ENCODE peak calls at places on chromosomes 2 and 18, in six cellular contexts. One of them, this sample, is unnamed.

GRCh38 chr2:176063958-176064357 is 19.8 kb downstream of the EVX2 start:
- DNase-seq in left ventricle myocardium inferior: no peak
- DNase-seq in NCI-H510A treated with DMSO at 0.1 percent for 48 hours: peak
- DNase-seq in stimulated activated CD4-positive, alpha-beta T cell treated with anti-CD3 and anti-CD28 coated beads, Interleukin-1b, Interleukin-23, amount 100 ng/mL, for 48 hours: no peak
- DNase-seq in IMR-90: no peak
- DNase-seq in activated CD8-positive, alpha-beta T cell treated with anti-CD3 and anti-CD28 coated beads for 36 hours: no peak
- DNase-seq in this sample: no peak

GRCh38 chr2:6657131-6657530 is 208.6 kb downstream of the CMPK2 start:
- DNase-seq in left ventricle myocardium inferior: no peak
- DNase-seq in NCI-H510A treated with DMSO at 0.1 percent for 48 hours: no peak
- DNase-seq in stimulated activated CD4-positive, alpha-beta T cell treated with anti-CD3 and anti-CD28 coated beads, Interleukin-1b, Interleukin-23, amount 100 ng/mL, for 48 hours: no peak
- DNase-seq in IMR-90: no peak
- DNase-seq in activated CD8-positive, alpha-beta T cell treated with anti-CD3 and anti-CD28 coated beads for 36 hours: no peak
- DNase-seq in this sample: no peak

GRCh38 chr2:158841839-158842238 is 46.7 kb downstream of the DAPL1 start:
- DNase-seq in left ventricle myocardium inferior: no peak
- DNase-seq in NCI-H510A treated with DMSO at 0.1 percent for 48 hours: no peak
- DNase-seq in stimulated activated CD4-positive, alpha-beta T cell treated with anti-CD3 and anti-CD28 coated beads, Interleukin-1b, Interleukin-23, amount 100 ng/mL, for 48 hours: no peak
- DNase-seq in IMR-90: peak
- DNase-seq in activated CD8-positive, alpha-beta T cell treated with anti-CD3 and anti-CD28 coated beads for 36 hours: no peak
- DNase-seq in this sample: no peak

GRCh38 chr2:216002693-216003092 is 10.7 kb downstream of the MREG start:
- DNase-seq in left ventricle myocardium inferior: no peak
- DNase-seq in NCI-H510A treated with DMSO at 0.1 percent for 48 hours: no peak
- DNase-seq in stimulated activated CD4-positive, alpha-beta T cell treated with anti-CD3 and anti-CD28 coated beads, Interleukin-1b, Interleukin-23, amount 100 ng/mL, for 48 hours: no peak
- DNase-seq in IMR-90: no peak
- DNase-seq in activated CD8-positive, alpha-beta T cell treated with anti-CD3 and anti-CD28 coated beads for 36 hours: no peak
- DNase-seq in this sample: no peak

GRCh38 chr2:58967736-58968135 is 726.6 kb upstream of the FANCL start:
- DNase-seq in left ventricle myocardium inferior: no peak
- DNase-seq in NCI-H510A treated with DMSO at 0.1 percent for 48 hours: peak
- DNase-seq in stimulated activated CD4-positive, alpha-beta T cell treated with anti-CD3 and anti-CD28 coated beads, Interleukin-1b, Interleukin-23, amount 100 ng/mL, for 48 hours: no peak
- DNase-seq in IMR-90: no peak
- DNase-seq in activated CD8-positive, alpha-beta T cell treated with anti-CD3 and anti-CD28 coated beads for 36 hours: no peak
- DNase-seq in this sample: peak

GRCh38 chr2:189519631-189520387 is 60.8 kb downstream of the SLC40A1 start:
- DNase-seq in left ventricle myocardium inferior: no peak
- DNase-seq in NCI-H510A treated with DMSO at 0.1 percent for 48 hours: no peak
- DNase-seq in stimulated activated CD4-positive, alpha-beta T cell treated with anti-CD3 and anti-CD28 coated beads, Interleukin-1b, Interleukin-23, amount 100 ng/mL, for 48 hours: no peak
- DNase-seq in IMR-90: no peak
- DNase-seq in activated CD8-positive, alpha-beta T cell treated with anti-CD3 and anti-CD28 coated beads for 36 hours: no peak
- DNase-seq in this sample: no peak

GRCh38 chr18:27922780-27923179 is 254.2 kb downstream of the CDH2 start:
- DNase-seq in left ventricle myocardium inferior: no peak
- DNase-seq in NCI-H510A treated with DMSO at 0.1 percent for 48 hours: no peak
- DNase-seq in stimulated activated CD4-positive, alpha-beta T cell treated with anti-CD3 and anti-CD28 coated beads, Interleukin-1b, Interleukin-23, amount 100 ng/mL, for 48 hours: no peak
- DNase-seq in IMR-90: no peak
- DNase-seq in activated CD8-positive, alpha-beta T cell treated with anti-CD3 and anti-CD28 coated beads for 36 hours: no peak
- DNase-seq in this sample: no peak

GRCh38 chr2:9069496-9069991 is 66.1 kb upstream of the MBOAT2 start:
- DNase-seq in left ventricle myocardium inferior: no peak
- DNase-seq in NCI-H510A treated with DMSO at 0.1 percent for 48 hours: no peak
- DNase-seq in stimulated activated CD4-positive, alpha-beta T cell treated with anti-CD3 and anti-CD28 coated beads, Interleukin-1b, Interleukin-23, amount 100 ng/mL, for 48 hours: no peak
- DNase-seq in IMR-90: no peak
- DNase-seq in activated CD8-positive, alpha-beta T cell treated with anti-CD3 and anti-CD28 coated beads for 36 hours: no peak
- DNase-seq in this sample: no peak

GRCh38 chr18:44733069-44733753 is 52.5 kb downstream of the SETBP1 start:
- DNase-seq in left ventricle myocardium inferior: no peak
- DNase-seq in NCI-H510A treated with DMSO at 0.1 percent for 48 hours: no peak
- DNase-seq in stimulated activated CD4-positive, alpha-beta T cell treated with anti-CD3 and anti-CD28 coated beads, Interleukin-1b, Interleukin-23, amount 100 ng/mL, for 48 hours: peak
- DNase-seq in IMR-90: peak
- DNase-seq in activated CD8-positive, alpha-beta T cell treated with anti-CD3 and anti-CD28 coated beads for 36 hours: peak
- DNase-seq in this sample: peak

GRCh38 chr2:66443977-66444855 is 9.3 kb downstream of the MEIS1 start:
- DNase-seq in left ventricle myocardium inferior: no peak
- DNase-seq in NCI-H510A treated with DMSO at 0.1 percent for 48 hours: no peak
- DNase-seq in stimulated activated CD4-positive, alpha-beta T cell treated with anti-CD3 and anti-CD28 coated beads, Interleukin-1b, Interleukin-23, amount 100 ng/mL, for 48 hours: no peak
- DNase-seq in IMR-90: peak
- DNase-seq in activated CD8-positive, alpha-beta T cell treated with anti-CD3 and anti-CD28 coated beads for 36 hours: no peak
- DNase-seq in this sample: no peak

GRCh38 chr18:32362484-32362883 is 108.2 kb downstream of the GAREM1 start:
- DNase-seq in left ventricle myocardium inferior: no peak
- DNase-seq in NCI-H510A treated with DMSO at 0.1 percent for 48 hours: no peak
- DNase-seq in stimulated activated CD4-positive, alpha-beta T cell treated with anti-CD3 and anti-CD28 coated beads, Interleukin-1b, Interleukin-23, amount 100 ng/mL, for 48 hours: no peak
- DNase-seq in IMR-90: peak
- DNase-seq in activated CD8-positive, alpha-beta T cell treated with anti-CD3 and anti-CD28 coated beads for 36 hours: no peak
- DNase-seq in this sample: no peak

GRCh38 chr2:118221952-118222594 is 133.8 kb downstream of the INSIG2 start:
- DNase-seq in left ventricle myocardium inferior: no peak
- DNase-seq in NCI-H510A treated with DMSO at 0.1 percent for 48 hours: peak
- DNase-seq in stimulated activated CD4-positive, alpha-beta T cell treated with anti-CD3 and anti-CD28 coated beads, Interleukin-1b, Interleukin-23, amount 100 ng/mL, for 48 hours: no peak
- DNase-seq in IMR-90: peak
- DNase-seq in activated CD8-positive, alpha-beta T cell treated with anti-CD3 and anti-CD28 coated beads for 36 hours: peak
- DNase-seq in this sample: peak

GRCh38 chr2:130759906-130760753 is 4.8 kb downstream of the AMER3 start:
- DNase-seq in left ventricle myocardium inferior: no peak
- DNase-seq in NCI-H510A treated with DMSO at 0.1 percent for 48 hours: peak
- DNase-seq in stimulated activated CD4-positive, alpha-beta T cell treated with anti-CD3 and anti-CD28 coated beads, Interleukin-1b, Interleukin-23, amount 100 ng/mL, for 48 hours: no peak
- DNase-seq in IMR-90: no peak
- DNase-seq in activated CD8-positive, alpha-beta T cell treated with anti-CD3 and anti-CD28 coated beads for 36 hours: no peak
- DNase-seq in this sample: no peak

GRCh38 chr18:9519431-9519830 is 44.1 kb downstream of the RALBP1 start:
- DNase-seq in left ventricle myocardium inferior: no peak
- DNase-seq in NCI-H510A treated with DMSO at 0.1 percent for 48 hours: no peak
- DNase-seq in stimulated activated CD4-positive, alpha-beta T cell treated with anti-CD3 and anti-CD28 coated beads, Interleukin-1b, Interleukin-23, amount 100 ng/mL, for 48 hours: no peak
- DNase-seq in IMR-90: no peak
- DNase-seq in activated CD8-positive, alpha-beta T cell treated with anti-CD3 and anti-CD28 coated beads for 36 hours: no peak
- DNase-seq in this sample: no peak

GRCh38 chr2:240364582-240364960 is 70.9 kb upstream of the GPC1 start:
- DNase-seq in left ventricle myocardium inferior: peak
- DNase-seq in NCI-H510A treated with DMSO at 0.1 percent for 48 hours: no peak
- DNase-seq in stimulated activated CD4-positive, alpha-beta T cell treated with anti-CD3 and anti-CD28 coated beads, Interleukin-1b, Interleukin-23, amount 100 ng/mL, for 48 hours: no peak
- DNase-seq in IMR-90: no peak
- DNase-seq in activated CD8-positive, alpha-beta T cell treated with anti-CD3 and anti-CD28 coated beads for 36 hours: no peak
- DNase-seq in this sample: no peak

GRCh38 chr2:134943540-134943939 is 24.9 kb downstream of the CCNT2 start:
- DNase-seq in left ventricle myocardium inferior: no peak
- DNase-seq in NCI-H510A treated with DMSO at 0.1 percent for 48 hours: no peak
- DNase-seq in stimulated activated CD4-positive, alpha-beta T cell treated with anti-CD3 and anti-CD28 coated beads, Interleukin-1b, Interleukin-23, amount 100 ng/mL, for 48 hours: no peak
- DNase-seq in IMR-90: no peak
- DNase-seq in activated CD8-positive, alpha-beta T cell treated with anti-CD3 and anti-CD28 coated beads for 36 hours: no peak
- DNase-seq in this sample: no peak

GRCh38 chr18:31918733-31919132 is 24.2 kb downstream of the TRAPPC8 start:
- DNase-seq in left ventricle myocardium inferior: no peak
- DNase-seq in NCI-H510A treated with DMSO at 0.1 percent for 48 hours: no peak
- DNase-seq in stimulated activated CD4-positive, alpha-beta T cell treated with anti-CD3 and anti-CD28 coated beads, Interleukin-1b, Interleukin-23, amount 100 ng/mL, for 48 hours: no peak
- DNase-seq in IMR-90: no peak
- DNase-seq in activated CD8-positive, alpha-beta T cell treated with anti-CD3 and anti-CD28 coated beads for 36 hours: no peak
- DNase-seq in this sample: no peak

GRCh38 chr2:11553661-11554429 is 20.0 kb downstream of the GREB1 start:
- DNase-seq in left ventricle myocardium inferior: no peak
- DNase-seq in NCI-H510A treated with DMSO at 0.1 percent for 48 hours: no peak
- DNase-seq in stimulated activated CD4-positive, alpha-beta T cell treated with anti-CD3 and anti-CD28 coated beads, Interleukin-1b, Interleukin-23, amount 100 ng/mL, for 48 hours: no peak
- DNase-seq in IMR-90: peak
- DNase-seq in activated CD8-positive, alpha-beta T cell treated with anti-CD3 and anti-CD28 coated beads for 36 hours: no peak
- DNase-seq in this sample: peak

GRCh38 chr2:233811087-233811486 is 33.0 kb downstream of the MROH2A start:
- DNase-seq in left ventricle myocardium inferior: no peak
- DNase-seq in NCI-H510A treated with DMSO at 0.1 percent for 48 hours: no peak
- DNase-seq in stimulated activated CD4-positive, alpha-beta T cell treated with anti-CD3 and anti-CD28 coated beads, Interleukin-1b, Interleukin-23, amount 100 ng/mL, for 48 hours: no peak
- DNase-seq in IMR-90: no peak
- DNase-seq in activated CD8-positive, alpha-beta T cell treated with anti-CD3 and anti-CD28 coated beads for 36 hours: no peak
- DNase-seq in this sample: no peak

GRCh38 chr2:119259296-119259860 is 35.7 kb downstream of the STEAP3 start:
- DNase-seq in left ventricle myocardium inferior: no peak
- DNase-seq in NCI-H510A treated with DMSO at 0.1 percent for 48 hours: no peak
- DNase-seq in stimulated activated CD4-positive, alpha-beta T cell treated with anti-CD3 and anti-CD28 coated beads, Interleukin-1b, Interleukin-23, amount 100 ng/mL, for 48 hours: no peak
- DNase-seq in IMR-90: no peak
- DNase-seq in activated CD8-positive, alpha-beta T cell treated with anti-CD3 and anti-CD28 coated beads for 36 hours: no peak
- DNase-seq in this sample: no peak

GRCh38 chr2:118254117-118254516 is 165.8 kb downstream of the INSIG2 start:
- DNase-seq in left ventricle myocardium inferior: no peak
- DNase-seq in NCI-H510A treated with DMSO at 0.1 percent for 48 hours: no peak
- DNase-seq in stimulated activated CD4-positive, alpha-beta T cell treated with anti-CD3 and anti-CD28 coated beads, Interleukin-1b, Interleukin-23, amount 100 ng/mL, for 48 hours: no peak
- DNase-seq in IMR-90: no peak
- DNase-seq in activated CD8-positive, alpha-beta T cell treated with anti-CD3 and anti-CD28 coated beads for 36 hours: no peak
- DNase-seq in this sample: no peak

GRCh38 chr18:79962311-79962710 is 2.1 kb upstream of the HSBP1L1 start:
- DNase-seq in left ventricle myocardium inferior: no peak
- DNase-seq in NCI-H510A treated with DMSO at 0.1 percent for 48 hours: no peak
- DNase-seq in stimulated activated CD4-positive, alpha-beta T cell treated with anti-CD3 and anti-CD28 coated beads, Interleukin-1b, Interleukin-23, amount 100 ng/mL, for 48 hours: no peak
- DNase-seq in IMR-90: peak
- DNase-seq in activated CD8-positive, alpha-beta T cell treated with anti-CD3 and anti-CD28 coated beads for 36 hours: no peak
- DNase-seq in this sample: peak

GRCh38 chr2:101003278-101003775 is 1.2 kb downstream of the RPL31 start:
- DNase-seq in left ventricle myocardium inferior: no peak
- DNase-seq in NCI-H510A treated with DMSO at 0.1 percent for 48 hours: peak
- DNase-seq in stimulated activated CD4-positive, alpha-beta T cell treated with anti-CD3 and anti-CD28 coated beads, Interleukin-1b, Interleukin-23, amount 100 ng/mL, for 48 hours: no peak
- DNase-seq in IMR-90: peak
- DNase-seq in activated CD8-positive, alpha-beta T cell treated with anti-CD3 and anti-CD28 coated beads for 36 hours: no peak
- DNase-seq in this sample: no peak

GRCh38 chr18:45255142-45255890 is 360.0 kb upstream of the SLC14A2 start:
- DNase-seq in left ventricle myocardium inferior: no peak
- DNase-seq in NCI-H510A treated with DMSO at 0.1 percent for 48 hours: no peak
- DNase-seq in stimulated activated CD4-positive, alpha-beta T cell treated with anti-CD3 and anti-CD28 coated beads, Interleukin-1b, Interleukin-23, amount 100 ng/mL, for 48 hours: no peak
- DNase-seq in IMR-90: peak
- DNase-seq in activated CD8-positive, alpha-beta T cell treated with anti-CD3 and anti-CD28 coated beads for 36 hours: no peak
- DNase-seq in this sample: peak

GRCh38 chr2:156841321-156841720 is 405.1 kb downstream of the GPD2 start:
- DNase-seq in left ventricle myocardium inferior: no peak
- DNase-seq in NCI-H510A treated with DMSO at 0.1 percent for 48 hours: no peak
- DNase-seq in stimulated activated CD4-positive, alpha-beta T cell treated with anti-CD3 and anti-CD28 coated beads, Interleukin-1b, Interleukin-23, amount 100 ng/mL, for 48 hours: no peak
- DNase-seq in IMR-90: peak
- DNase-seq in activated CD8-positive, alpha-beta T cell treated with anti-CD3 and anti-CD28 coated beads for 36 hours: no peak
- DNase-seq in this sample: no peak

GRCh38 chr2:18455256-18455862 is 105.1 kb downstream of the RDH14 start:
- DNase-seq in left ventricle myocardium inferior: no peak
- DNase-seq in NCI-H510A treated with DMSO at 0.1 percent for 48 hours: no peak
- DNase-seq in stimulated activated CD4-positive, alpha-beta T cell treated with anti-CD3 and anti-CD28 coated beads, Interleukin-1b, Interleukin-23, amount 100 ng/mL, for 48 hours: no peak
- DNase-seq in IMR-90: peak
- DNase-seq in activated CD8-positive, alpha-beta T cell treated with anti-CD3 and anti-CD28 coated beads for 36 hours: no peak
- DNase-seq in this sample: peak

GRCh38 chr18:9066817-9067306 is 35.6 kb upstream of the NDUFV2 start:
- DNase-seq in left ventricle myocardium inferior: no peak
- DNase-seq in NCI-H510A treated with DMSO at 0.1 percent for 48 hours: no peak
- DNase-seq in stimulated activated CD4-positive, alpha-beta T cell treated with anti-CD3 and anti-CD28 coated beads, Interleukin-1b, Interleukin-23, amount 100 ng/mL, for 48 hours: no peak
- DNase-seq in IMR-90: no peak
- DNase-seq in activated CD8-positive, alpha-beta T cell treated with anti-CD3 and anti-CD28 coated beads for 36 hours: no peak
- DNase-seq in this sample: no peak

GRCh38 chr2:20443276-20443920 is 3.5 kb upstream of the RHOB start:
- DNase-seq in left ventricle myocardium inferior: no peak
- DNase-seq in NCI-H510A treated with DMSO at 0.1 percent for 48 hours: peak
- DNase-seq in stimulated activated CD4-positive, alpha-beta T cell treated with anti-CD3 and anti-CD28 coated beads, Interleukin-1b, Interleukin-23, amount 100 ng/mL, for 48 hours: no peak
- DNase-seq in IMR-90: peak
- DNase-seq in activated CD8-positive, alpha-beta T cell treated with anti-CD3 and anti-CD28 coated beads for 36 hours: no peak
- DNase-seq in this sample: no peak

GRCh38 chr2:2104331-2104730 is 226.7 kb downstream of the MYT1L start:
- DNase-seq in left ventricle myocardium inferior: no peak
- DNase-seq in NCI-H510A treated with DMSO at 0.1 percent for 48 hours: no peak
- DNase-seq in stimulated activated CD4-positive, alpha-beta T cell treated with anti-CD3 and anti-CD28 coated beads, Interleukin-1b, Interleukin-23, amount 100 ng/mL, for 48 hours: no peak
- DNase-seq in IMR-90: no peak
- DNase-seq in activated CD8-positive, alpha-beta T cell treated with anti-CD3 and anti-CD28 coated beads for 36 hours: no peak
- DNase-seq in this sample: no peak

GRCh38 chr18:24094561-24094960 is 44.3 kb upstream of the CABYR start:
- DNase-seq in left ventricle myocardium inferior: no peak
- DNase-seq in NCI-H510A treated with DMSO at 0.1 percent for 48 hours: no peak
- DNase-seq in stimulated activated CD4-positive, alpha-beta T cell treated with anti-CD3 and anti-CD28 coated beads, Interleukin-1b, Interleukin-23, amount 100 ng/mL, for 48 hours: no peak
- DNase-seq in IMR-90: peak
- DNase-seq in activated CD8-positive, alpha-beta T cell treated with anti-CD3 and anti-CD28 coated beads for 36 hours: no peak
- DNase-seq in this sample: no peak

GRCh38 chr18:33708876-33709275 is 130.9 kb downstream of the ASXL3 start:
- DNase-seq in left ventricle myocardium inferior: no peak
- DNase-seq in NCI-H510A treated with DMSO at 0.1 percent for 48 hours: no peak
- DNase-seq in stimulated activated CD4-positive, alpha-beta T cell treated with anti-CD3 and anti-CD28 coated beads, Interleukin-1b, Interleukin-23, amount 100 ng/mL, for 48 hours: no peak
- DNase-seq in IMR-90: no peak
- DNase-seq in activated CD8-positive, alpha-beta T cell treated with anti-CD3 and anti-CD28 coated beads for 36 hours: no peak
- DNase-seq in this sample: no peak

GRCh38 chr2:156065912-156066311 is 266.6 kb downstream of the NR4A2 start:
- DNase-seq in left ventricle myocardium inferior: no peak
- DNase-seq in NCI-H510A treated with DMSO at 0.1 percent for 48 hours: no peak
- DNase-seq in stimulated activated CD4-positive, alpha-beta T cell treated with anti-CD3 and anti-CD28 coated beads, Interleukin-1b, Interleukin-23, amount 100 ng/mL, for 48 hours: no peak
- DNase-seq in IMR-90: no peak
- DNase-seq in activated CD8-positive, alpha-beta T cell treated with anti-CD3 and anti-CD28 coated beads for 36 hours: peak
- DNase-seq in this sample: no peak

GRCh38 chr2:216761119-216761518 is 65.8 kb upstream of the IGFBP5 start:
- DNase-seq in left ventricle myocardium inferior: no peak
- DNase-seq in NCI-H510A treated with DMSO at 0.1 percent for 48 hours: peak
- DNase-seq in stimulated activated CD4-positive, alpha-beta T cell treated with anti-CD3 and anti-CD28 coated beads, Interleukin-1b, Interleukin-23, amount 100 ng/mL, for 48 hours: no peak
- DNase-seq in IMR-90: no peak
- DNase-seq in activated CD8-positive, alpha-beta T cell treated with anti-CD3 and anti-CD28 coated beads for 36 hours: no peak
- DNase-seq in this sample: no peak

GRCh38 chr2:127631184-127631996 is 14.6 kb upstream of the GPR17 start:
- DNase-seq in left ventricle myocardium inferior: no peak
- DNase-seq in NCI-H510A treated with DMSO at 0.1 percent for 48 hours: no peak
- DNase-seq in stimulated activated CD4-positive, alpha-beta T cell treated with anti-CD3 and anti-CD28 coated beads, Interleukin-1b, Interleukin-23, amount 100 ng/mL, for 48 hours: no peak
- DNase-seq in IMR-90: no peak
- DNase-seq in activated CD8-positive, alpha-beta T cell treated with anti-CD3 and anti-CD28 coated beads for 36 hours: no peak
- DNase-seq in this sample: no peak

GRCh38 chr18:23540867-23541266 is 37.6 kb downstream of the RMC1 start:
- DNase-seq in left ventricle myocardium inferior: no peak
- DNase-seq in NCI-H510A treated with DMSO at 0.1 percent for 48 hours: no peak
- DNase-seq in stimulated activated CD4-positive, alpha-beta T cell treated with anti-CD3 and anti-CD28 coated beads, Interleukin-1b, Interleukin-23, amount 100 ng/mL, for 48 hours: no peak
- DNase-seq in IMR-90: peak
- DNase-seq in activated CD8-positive, alpha-beta T cell treated with anti-CD3 and anti-CD28 coated beads for 36 hours: peak
- DNase-seq in this sample: peak

GRCh38 chr18:23982154-23983071 is 32.1 kb upstream of the TTC39C start:
- DNase-seq in left ventricle myocardium inferior: peak
- DNase-seq in NCI-H510A treated with DMSO at 0.1 percent for 48 hours: no peak
- DNase-seq in stimulated activated CD4-positive, alpha-beta T cell treated with anti-CD3 and anti-CD28 coated beads, Interleukin-1b, Interleukin-23, amount 100 ng/mL, for 48 hours: no peak
- DNase-seq in IMR-90: peak
- DNase-seq in activated CD8-positive, alpha-beta T cell treated with anti-CD3 and anti-CD28 coated beads for 36 hours: peak
- DNase-seq in this sample: peak

GRCh38 chr2:66109419-66109818 is 325.5 kb upstream of the MEIS1 start:
- DNase-seq in left ventricle myocardium inferior: no peak
- DNase-seq in NCI-H510A treated with DMSO at 0.1 percent for 48 hours: no peak
- DNase-seq in stimulated activated CD4-positive, alpha-beta T cell treated with anti-CD3 and anti-CD28 coated beads, Interleukin-1b, Interleukin-23, amount 100 ng/mL, for 48 hours: no peak
- DNase-seq in IMR-90: no peak
- DNase-seq in activated CD8-positive, alpha-beta T cell treated with anti-CD3 and anti-CD28 coated beads for 36 hours: no peak
- DNase-seq in this sample: no peak

GRCh38 chr2:68280316-68280715 is 28.0 kb upstream of the PPP3R1 start:
- DNase-seq in left ventricle myocardium inferior: no peak
- DNase-seq in NCI-H510A treated with DMSO at 0.1 percent for 48 hours: no peak
- DNase-seq in stimulated activated CD4-positive, alpha-beta T cell treated with anti-CD3 and anti-CD28 coated beads, Interleukin-1b, Interleukin-23, amount 100 ng/mL, for 48 hours: no peak
- DNase-seq in IMR-90: no peak
- DNase-seq in activated CD8-positive, alpha-beta T cell treated with anti-CD3 and anti-CD28 coated beads for 36 hours: no peak
- DNase-seq in this sample: no peak

GRCh38 chr2:226463154-226463553 is 336.5 kb downstream of the IRS1 start:
- DNase-seq in left ventricle myocardium inferior: no peak
- DNase-seq in NCI-H510A treated with DMSO at 0.1 percent for 48 hours: no peak
- DNase-seq in stimulated activated CD4-positive, alpha-beta T cell treated with anti-CD3 and anti-CD28 coated beads, Interleukin-1b, Interleukin-23, amount 100 ng/mL, for 48 hours: no peak
- DNase-seq in IMR-90: no peak
- DNase-seq in activated CD8-positive, alpha-beta T cell treated with anti-CD3 and anti-CD28 coated beads for 36 hours: no peak
- DNase-seq in this sample: no peak

This sample was measured in brain microvascular endothelial cell.